ENCODE peak calls at places on chromosomes 3 and 15, in four cellular contexts. Q is kidney, T is spleen, P is AG04449. C is an unnamed sample.

GRCh38 chr15:100895721-100896120 is 16.1 kb downstream of the ALDH1A3 start:
- DNase-seq in P (no peak), T (peak; percentile 58), Q (no peak), C (no peak)

GRCh38 chr15:78263907-78264303 is 457 bp upstream of the DNAJA4 start:
- DNase-seq in T (no peak), Q (no peak), P (no peak), C (no peak)

GRCh38 chr15:47184405-47185221 is 532.7 kb upstream of the SEMA6D start:
- DNase-seq in T (peak; percentile 63), Q (peak; percentile 65), P (no peak), C (no peak)

GRCh38 chr15:63347074-63347859 is 34.4 kb downstream of the CA12 start:
- DNase-seq in T (no peak), P (no peak), Q (no peak), C (no peak)

GRCh38 chr3:134483195-134483890 is 2.4 kb downstream of the ANAPC13 start:
- DNase-seq in Q (no peak), P (peak; percentile 58), T (no peak), C (no peak)

GRCh38 chr3:72618739-72619138 is 229.5 kb downstream of the SHQ1 start:
- DNase-seq in Q (no peak), T (no peak), P (no peak), C (no peak)

GRCh38 chr3:182568206-182568605 is 225.1 kb upstream of the ATP11B start:
- DNase-seq in T (no peak), P (no peak), Q (no peak), C (no peak)

GRCh38 chr3:12966847-12967750 is 106.1 kb downstream of the IQSEC1 start:
- DNase-seq in Q (peak; percentile 74), P (no peak), T (no peak), C (no peak)

GRCh38 chr15:42621386-42621785 is 46.0 kb downstream of the STARD9 start:
- DNase-seq in P (no peak), T (no peak), Q (no peak), C (no peak)

GRCh38 chr3:161263057-161263456 is 41.9 kb downstream of the NMD3 start:
- DNase-seq in Q (no peak), T (no peak), P (peak; percentile 40), C (no peak)

GRCh38 chr3:152192050-152192449 is 76.7 kb upstream of the MBNL1 start:
- DNase-seq in T (no peak), P (no peak), Q (no peak), C (no peak)

GRCh38 chr3:143040264-143040879 is 39.0 kb downstream of the U2SURP start:
- DNase-seq in T (no peak), P (no peak), Q (no peak), C (no peak)

GRCh38 chr3:312170-312569 is 115.6 kb downstream of the CHL1 start:
- DNase-seq in P (no peak), T (no peak), Q (no peak), C (no peak)

GRCh38 chr3:101043687-101044078 is 50.5 kb upstream of the ABI3BP start:
- DNase-seq in Q (no peak), P (no peak), T (no peak), C (no peak)

GRCh38 chr15:90890839-90891238 is 6.5 kb downstream of the FES start:
- DNase-seq in T (peak; percentile 74), Q (peak; percentile 73), P (no peak), C (no peak)

GRCh38 chr3:137647179-137647578 is 116.9 kb upstream of the SOX14 start:
- DNase-seq in T (no peak), P (no peak), Q (no peak), C (no peak)

GRCh38 chr3:51687472-51688205 is 16.6 kb downstream of the TEX264 start:
- DNase-seq in T (no peak), P (no peak), Q (no peak), C (no peak)

GRCh38 chr3:64505419-64505818 is 182.4 kb downstream of the ADAMTS9 start:
- DNase-seq in Q (no peak), T (no peak), P (no peak), C (no peak)

GRCh38 chr3:63975705-63976104 is 47.6 kb downstream of the PSMD6 start:
- DNase-seq in T (no peak), P (no peak), Q (no peak), C (no peak)

GRCh38 chr15:42808921-42809320 is 72.0 kb upstream of the CDAN1 start:
- DNase-seq in Q (no peak), P (no peak), T (no peak), C (no peak)

GRCh38 chr3:57700737-57701136 is 7.9 kb upstream of the DENND6A start:
- DNase-seq in P (no peak), T (no peak), Q (no peak), C (no peak)

GRCh38 chr3:143464850-143465249 is 345.3 kb downstream of the CHST2 start:
- DNase-seq in T (no peak), Q (peak; percentile 87), P (no peak), C (peak; percentile 84)

GRCh38 chr3:188083011-188083410 is 70.9 kb upstream of the LPP start:
- DNase-seq in T (no peak), Q (no peak), P (no peak), C (no peak)

GRCh38 chr3:188082040-188082439 is 71.9 kb upstream of the LPP start:
- DNase-seq in P (peak; percentile 26), T (no peak), Q (no peak), C (no peak)

GRCh38 chr3:188085596-188086560 is 68.1 kb upstream of the LPP start:
- DNase-seq in P (no peak), Q (no peak), T (no peak), C (no peak)

GRCh38 chr3:188088948-188089685 is 64.8 kb upstream of the LPP start:
- DNase-seq in Q (no peak), P (no peak), T (no peak), C (no peak)

DNA sequence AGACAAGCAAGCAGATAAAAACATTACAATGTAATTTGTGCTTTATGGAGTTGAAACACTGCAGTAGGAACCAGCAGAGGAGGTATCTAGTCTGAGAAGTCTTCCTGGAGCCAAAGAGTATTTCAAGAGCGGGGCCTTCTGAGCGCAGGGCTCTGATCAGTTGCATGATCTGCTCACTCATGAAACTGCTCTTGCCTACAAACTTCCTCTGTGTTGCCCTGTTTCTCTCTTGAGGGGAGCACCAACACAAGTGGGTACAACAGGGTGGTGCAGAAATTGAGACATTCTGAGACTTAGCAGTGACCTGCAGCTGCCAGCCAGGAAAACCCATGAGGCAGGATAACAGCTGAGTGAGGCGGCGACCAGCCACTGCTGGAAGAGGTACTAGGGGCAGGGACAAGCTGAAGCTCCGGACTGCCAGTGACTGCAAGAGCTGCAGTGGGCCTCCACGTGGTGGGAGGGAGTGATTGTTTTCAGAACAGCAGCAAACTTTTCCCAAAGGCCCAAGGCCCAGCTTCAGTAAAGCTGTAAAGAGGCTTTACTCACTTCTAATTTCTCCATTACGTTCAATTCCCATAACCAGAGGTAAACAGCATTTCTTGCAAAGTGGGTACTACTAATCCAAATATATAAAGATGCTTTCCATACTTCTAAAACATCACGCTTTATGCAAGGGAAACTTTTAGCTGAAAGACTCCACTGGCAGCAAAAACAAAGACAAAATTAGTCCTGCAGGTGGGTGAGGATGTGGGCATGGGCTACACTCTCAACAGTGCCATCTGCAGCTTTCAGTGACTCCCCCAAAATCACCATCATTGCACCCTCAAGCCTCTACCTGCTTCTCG is 69.0 kb upstream of the LPP start:
- DNase-seq in Q (no peak), P (no peak), T (no peak), C (no peak)
- TF ChIP-seq CTCF in Q (no peak), P (no peak), T (no peak), C (no peak)

GRCh38 chr15:79923515-79924169 is 26.8 kb upstream of the MTHFS start:
- DNase-seq in T (peak; percentile 100), P (peak; percentile 57), Q (peak; percentile 98), C (peak; percentile 57)
- H3K4me3 ChIP-seq in T (peak overlapping the region; percentile 87), P (peak overlapping the region; percentile 90), Q (peak overlapping the region; percentile 82), C (peak overlapping the region; percentile 80)

DNA sequence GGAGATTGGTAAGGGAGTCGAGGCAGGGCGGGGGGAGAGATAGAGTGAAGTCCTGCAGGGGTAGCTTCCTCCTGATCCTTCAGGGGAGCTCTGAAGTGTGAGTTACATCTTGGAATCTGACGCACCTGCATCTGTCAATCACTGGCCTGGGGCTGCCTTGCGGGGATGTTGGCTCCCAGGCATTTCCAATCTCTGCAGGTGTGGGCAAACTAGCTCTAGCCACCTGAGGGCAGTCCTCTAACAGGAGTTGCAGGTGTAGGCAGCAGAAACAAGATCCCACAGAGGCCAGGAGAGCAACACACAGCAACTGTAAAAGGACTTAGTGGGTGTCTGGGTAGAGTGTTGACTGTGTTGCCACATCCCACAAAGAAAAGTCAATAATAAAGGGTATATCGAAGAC is 63.6 kb downstream of the ZNF621 start:
- DNase-seq in T (no peak), Q (no peak), P (no peak), C (no peak)
- TF ChIP-seq CTCF in T (no peak), Q (no peak), P (no peak), C (peak; percentile 49)

GRCh38 chr3:126353694-126354321 is 3.4 kb downstream of the KLF15 start:
- DNase-seq in T (peak; percentile 63), Q (peak; percentile 49), P (no peak), C (no peak)

GRCh38 chr3:126355777-126356372 is 1.3 kb downstream of the KLF15 start:
- DNase-seq in P (no peak), T (peak; percentile 90), Q (peak; percentile 98), C (no peak)

GRCh38 chr3:126354776-126355175 is 2.4 kb downstream of the KLF15 start:
- DNase-seq in P (no peak), T (peak; percentile 58), Q (peak; percentile 66), C (no peak)

GRCh38 chr3:126356373-126357298 is 572 bp downstream of the KLF15 start:
- DNase-seq in T (peak; percentile 83), P (no peak), Q (peak; percentile 84), C (no peak)

GRCh38 chr3:126355251-126355650 is 2.0 kb downstream of the KLF15 start:
- DNase-seq in P (no peak), T (peak; percentile 59), Q (peak; percentile 58), C (no peak)
- H3K4me3 ChIP-seq in P (no peak overlapping the region), T (no peak overlapping the region), Q (peak overlapping the region; percentile 85), C (peak overlapping the region; percentile 62)

DNA sequence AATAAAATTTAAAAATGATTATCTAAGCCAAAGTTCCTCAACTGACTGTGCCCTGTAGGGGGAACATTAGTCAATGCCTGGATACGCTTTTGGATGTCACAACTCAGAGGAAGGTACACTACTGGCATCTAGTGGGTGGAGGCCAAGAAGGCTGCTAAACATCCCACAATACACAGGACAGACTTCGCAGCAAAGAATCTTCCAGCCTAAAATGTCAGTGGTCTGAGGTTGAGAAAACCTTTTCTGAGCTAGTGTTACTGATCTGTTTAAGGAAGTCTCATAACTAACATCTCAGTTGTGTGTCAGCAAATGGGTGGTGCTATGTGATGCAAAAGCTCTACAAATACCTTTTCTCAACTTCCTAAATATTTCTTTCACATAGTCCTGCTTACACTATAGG is 20.9 kb upstream of the LDHAL6B start:
- DNase-seq in Q (no peak), P (no peak), T (no peak), C (no peak)
- TF ChIP-seq CTCF in Q (no peak), P (no peak), T (no peak), C (peak; percentile 22)

GRCh38 chr15:70761046-70761445 is 2.3 kb downstream of the UACA start:
- DNase-seq in P (no peak), Q (no peak), T (no peak), C (no peak)
- H3K4me3 ChIP-seq in P (peak overlapping the region; percentile 77), Q (no peak overlapping the region), T (no peak overlapping the region), C (no peak overlapping the region)

GRCh38 chr3:86180696-86181095 is 810.3 kb downstream of the VGLL3 start:
- DNase-seq in Q (no peak), T (no peak), P (no peak), C (no peak)
- TF ChIP-seq CTCF in Q (no peak), T (peak; percentile 59), P (no peak), C (peak; percentile 52)